ENCODE peak calls at places on chromosome 20, in nine cellular contexts. U, I, N, F, A, V, S, D and G are unnamed samples.

GRCh38 chr20:10924628-10925266 is 250.9 kb upstream of the JAG1 start:
- DNase-seq in U (no peak), I (no peak), N (no peak), F (no peak), A (peak; percentile 89), V (no peak), S (peak; percentile 82), D (no peak), G (peak; percentile 34)

GRCh38 chr20:45933231-45934045 is 1.0 kb upstream of the PCIF1 start:
- DNase-seq in U (peak; percentile 59), I (peak; percentile 55), N (peak; percentile 81), F (peak; percentile 71), A (peak; percentile 73), V (peak; percentile 38), S (peak; percentile 86), D (peak; percentile 65), G (peak; percentile 78)

GRCh38 chr20:13571662-13572061 is 67.1 kb downstream of the TASP1 start:
- DNase-seq in U (no peak), I (no peak), N (no peak), F (no peak), A (no peak), V (no peak), S (no peak), D (no peak), G (no peak)

GRCh38 chr20:52259295-52259694 is 67.7 kb upstream of the ZFP64 start:
- DNase-seq in U (no peak), I (no peak), N (no peak), F (no peak), A (no peak), V (no peak), S (no peak), D (no peak), G (no peak)

GRCh38 chr20:34211591-34211990 is 29.6 kb upstream of the ASIP start:
- DNase-seq in U (no peak), I (no peak), N (no peak), F (no peak), A (no peak), V (no peak), S (no peak), D (no peak), G (no peak)

GRCh38 chr20:47487175-47487917 is 14.3 kb upstream of the NCOA3 start:
- DNase-seq in U (peak; percentile 33), I (no peak), N (no peak), F (no peak), A (peak; percentile 25), V (peak; percentile 99), S (no peak), D (no peak), G (no peak)

GRCh38 chr20:46022411-46023147 is 6.4 kb upstream of the SLC12A5 start:
- DNase-seq in U (peak; percentile 75), I (no peak), N (peak; percentile 51), F (no peak), A (peak; percentile 9), V (no peak), S (peak; percentile 56), D (peak; percentile 55), G (peak; percentile 42)

GRCh38 chr20:14197097-14197496 is 140.3 kb downstream of the FLRT3 start:
- DNase-seq in U (no peak), I (no peak), N (no peak), F (no peak), A (peak; percentile 64), V (no peak), S (no peak), D (no peak), G (no peak)

GRCh38 chr20:50520222-50520877 is 10.2 kb downstream of the PTPN1 start:
- DNase-seq in U (no peak), I (no peak), N (no peak), F (peak; percentile 15), A (no peak), V (no peak), S (no peak), D (no peak), G (no peak)

GRCh38 chr20:8963330-8963729 is 105.6 kb upstream of the PLCB4 start:
- DNase-seq in U (no peak), I (no peak), N (no peak), F (no peak), A (no peak), V (no peak), S (no peak), D (no peak), G (no peak)

GRCh38 chr20:32586291-32586690 is 1.2 kb upstream of the NOL4L start:
- DNase-seq in U (no peak), I (no peak), N (no peak), F (no peak), A (no peak), V (no peak), S (no peak), D (no peak), G (no peak)

GRCh38 chr20:32583581-32584045 is 1.5 kb downstream of the NOL4L start:
- DNase-seq in U (peak; percentile 73), I (no peak), N (peak; percentile 43), F (no peak), A (no peak), V (no peak), S (no peak), D (no peak), G (no peak)

GRCh38 chr20:32588040-32588439 is 2.9 kb upstream of the NOL4L start:
- DNase-seq in U (no peak), I (no peak), N (no peak), F (no peak), A (no peak), V (no peak), S (no peak), D (no peak), G (no peak)

GRCh38 chr20:32585011-32585518 is at the start of gene NOL4L:
- DNase-seq in U (peak; percentile 83), I (no peak), N (peak; percentile 39), F (no peak), A (no peak), V (no peak), S (no peak), D (no peak), G (peak; percentile 40)

GRCh38 chr20:32585519-32586127 is 490 bp upstream of the NOL4L start:
- DNase-seq in U (no peak), I (no peak), N (peak; percentile 31), F (no peak), A (no peak), V (peak; percentile 26), S (no peak), D (no peak), G (no peak)
- H3K4me3 ChIP-seq in U (peak overlapping the region; percentile 87), I (no peak overlapping the region), N (no peak overlapping the region), F (peak overlapping the region; percentile 91), A (no peak overlapping the region), V (peak overlapping the region; percentile 61), S (peak overlapping the region; percentile 61), D (no peak overlapping the region), G (no peak overlapping the region)

GRCh38 chr20:5147193-5147592 is 20.4 kb downstream of the CDS2 start:
- DNase-seq in U (no peak), I (no peak), N (no peak), F (no peak), A (no peak), V (no peak), S (no peak), D (no peak), G (no peak)
- TF ChIP-seq POLR2A in U (no peak), I (no peak), N (no peak), F (no peak), A (no peak), V (no peak), S (no peak), D (no peak), G (no peak)

DNA sequence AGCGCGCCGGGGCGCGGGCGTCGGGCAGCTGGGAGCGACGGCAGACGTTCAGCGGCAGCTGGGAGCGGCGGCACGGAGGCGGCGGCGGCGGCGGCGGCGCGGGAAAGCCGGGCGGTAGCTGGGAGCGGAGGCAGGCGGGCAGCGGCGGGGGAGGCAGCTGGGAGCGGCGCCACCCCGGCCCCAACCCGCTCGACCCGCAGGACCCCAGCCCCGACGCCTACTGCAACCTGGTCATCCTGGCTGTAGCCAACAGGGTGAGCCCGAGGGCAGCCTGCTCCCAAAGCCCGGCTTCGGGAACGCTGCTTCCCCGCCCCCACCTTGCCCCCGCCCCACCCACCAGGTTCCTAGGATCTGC is 8.9 kb downstream of the CCM2L start:
- DNase-seq in U (peak; percentile 66), I (no peak), N (no peak), F (no peak), A (no peak), V (no peak), S (peak; percentile 27), D (peak; percentile 15), G (no peak)
- TF ChIP-seq CTCF in U (peak; percentile 10), I (no peak), N (no peak), F (no peak), A (peak; percentile 2), V (no peak), S (no peak), D (no peak), G (no peak)

GRCh38 chr20:19493794-19494495 is 264.1 kb upstream of the RIN2 start:
- DNase-seq in U (no peak), I (no peak), N (no peak), F (no peak), A (no peak), V (no peak), S (no peak), D (no peak), G (peak; percentile 20)
- H3K4me3 ChIP-seq in U (no peak overlapping the region), I (no peak overlapping the region), N (no peak overlapping the region), F (no peak overlapping the region), A (no peak overlapping the region), V (no peak overlapping the region), S (no peak overlapping the region), D (no peak overlapping the region), G (no peak overlapping the region)

GRCh38 chr20:57439432-57439831 is 48.2 kb downstream of the RBM38 start:
- DNase-seq in U (no peak), I (no peak), N (peak; percentile 58), F (peak; percentile 96), A (no peak), V (no peak), S (peak; percentile 29), D (peak; percentile 92), G (peak; percentile 53)

GRCh38 chr20:57441510-57442154 is 50.4 kb downstream of the RBM38 start:
- DNase-seq in U (no peak), I (no peak), N (peak; percentile 66), F (no peak), A (no peak), V (no peak), S (no peak), D (no peak), G (no peak)

GRCh38 chr20:57439993-57440392 is 48.8 kb downstream of the RBM38 start:
- DNase-seq in U (no peak), I (no peak), N (no peak), F (no peak), A (no peak), V (no peak), S (no peak), D (no peak), G (no peak)

GRCh38 chr20:57442160-57442887 is 51.1 kb downstream of the RBM38 start:
- DNase-seq in U (no peak), I (no peak), N (no peak), F (no peak), A (no peak), V (no peak), S (no peak), D (no peak), G (peak; percentile 50)

GRCh38 chr20:57440678-57441509 is 49.7 kb downstream of the RBM38 start:
- DNase-seq in U (no peak), I (peak; percentile 22), N (peak; percentile 83), F (peak; percentile 90), A (peak; percentile 66), V (no peak), S (peak; percentile 29), D (peak; percentile 81), G (peak; percentile 84)
- TF ChIP-seq POLR2A in U (no peak), I (no peak), N (no peak), F (no peak), A (no peak), V (no peak), S (no peak), D (peak; percentile 46), G (peak; percentile 56)

GRCh38 chr20:16419138-16419715 is 154.0 kb downstream of the KIF16B start:
- DNase-seq in U (no peak), I (no peak), N (no peak), F (no peak), A (no peak), V (no peak), S (no peak), D (no peak), G (no peak)
- TF ChIP-seq CTCF in U (no peak), I (no peak), N (no peak), F (no peak), A (no peak), V (no peak), S (no peak), D (no peak), G (no peak)